ENCODE peak calls at places on chromosomes 12 and 14, in six cellular contexts. M is GM13977; U is stimulated activated CD4-positive, alpha-beta T cell treated with anti-CD3 and anti-CD28 coated beads, TNF-alpha, amount 100 ng/mL, for 1 hour; K is NCI-H446; V is iris pigment epithelial cell; A is ovary. Q is an unnamed sample.

GRCh38 chr12:3035815-3036702 is 41.1 kb upstream of the TSPAN9 start:
- DNase-seq in M (no peak), U (no peak), K (no peak), V (peak; percentile 31), A (no peak), Q (peak; percentile 84)

GRCh38 chr12:82449179-82449578 is 90.8 kb downstream of the METTL25 start:
- DNase-seq in M (no peak), U (no peak), K (no peak), V (no peak), A (no peak), Q (no peak)

GRCh38 chr12:100954118-100954517 is 159.5 kb downstream of the ANO4 start:
- DNase-seq in M (no peak), U (no peak), K (no peak), V (no peak), A (no peak), Q (no peak)

GRCh38 chr14:35384386-35385041 is 20.0 kb downstream of the NFKBIA start:
- DNase-seq in M (no peak), U (no peak), K (no peak), V (peak; percentile 96), A (peak; percentile 81), Q (peak; percentile 91)

GRCh38 chr14:94368956-94369355 is 19.4 kb downstream of the SERPINA1 start:
- DNase-seq in M (no peak), U (no peak), K (no peak), V (no peak), A (no peak), Q (no peak)

GRCh38 chr12:50569321-50569720 is 64.5 kb downstream of the DIP2B start:
- DNase-seq in M (no peak), U (no peak), K (peak; percentile 20), V (no peak), A (no peak), Q (peak; percentile 80)

GRCh38 chr12:120851939-120852338 is 52.2 kb downstream of the SPPL3 start:
- DNase-seq in M (no peak), U (no peak), K (no peak), V (no peak), A (no peak), Q (no peak)

GRCh38 chr12:25694072-25694471 is 141.0 kb upstream of the LMNTD1 start:
- DNase-seq in M (no peak), U (no peak), K (no peak), V (peak; percentile 90), A (no peak), Q (peak; percentile 79)

GRCh38 chr12:110844551-110845395 is 2.0 kb upstream of the CCDC63 start:
- DNase-seq in M (no peak), U (no peak), K (peak; percentile 95), V (no peak), A (no peak), Q (peak; percentile 76)

GRCh38 chr12:57280234-57281062 is 29.5 kb upstream of the STAC3 start:
- DNase-seq in M (peak; percentile 78), U (peak; percentile 47), K (no peak), V (peak; percentile 98), A (no peak), Q (peak; percentile 93)

GRCh38 chr14:39491134-39491541 is 58.9 kb upstream of the FBXO33 start:
- DNase-seq in M (no peak), U (no peak), K (peak; percentile 73), V (peak; percentile 32), A (no peak), Q (no peak)

GRCh38 chr14:99910337-99911268 is 117.4 kb downstream of the EML1 start:
- DNase-seq in M (no peak), U (no peak), K (no peak), V (peak; percentile 98), A (no peak), Q (peak; percentile 98)